ENCODE peak calls at places on chromosomes 13 and 19, in four cellular contexts. D, C, G and I are unnamed samples.

GRCh38 chr13:75870397-75870801 is 234.3 kb downstream of the LMO7 start:
- DNase-seq in D (no peak), C (peak), G (no peak), I (no peak)

GRCh38 chr13:69761581-69761980 is 346.0 kb upstream of the ATXN8OS start:
- DNase-seq in D (no peak), C (no peak), G (no peak), I (no peak)

GRCh38 chr13:99376132-99376531 is 68.9 kb upstream of the GPR183 start:
- DNase-seq in D (no peak), C (no peak), G (no peak), I (no peak)

GRCh38 chr13:74794147-74794546 is 659.9 kb upstream of the KLF12 start:
- DNase-seq in D (no peak), C (no peak), G (no peak), I (no peak)

GRCh38 chr13:45781553-45782326 is 69.8 kb downstream of the SIAH3 start:
- DNase-seq in D (no peak), C (peak), G (no peak), I (no peak)

GRCh38 chr19:8141726-8142524 is 7.5 kb downstream of the FBN3 start:
- DNase-seq in D (no peak), C (no peak), G (no peak), I (no peak)

GRCh38 chr13:58592052-58592451 is 960.5 kb downstream of the PCDH17 start:
- DNase-seq in D (no peak), C (no peak), G (no peak), I (no peak)

GRCh38 chr19:35110974-35111373 is 4.6 kb upstream of the FXYD3 start:
- DNase-seq in D (no peak), C (no peak), G (no peak), I (no peak)

GRCh38 chr13:72886272-72887062 is 104.5 kb downstream of the PIBF1 start:
- DNase-seq in D (no peak), C (no peak), G (no peak), I (no peak)

GRCh38 chr19:37977992-37978391 is 71.0 kb downstream of the SIPA1L3 start:
- DNase-seq in D (no peak), C (no peak), G (peak), I (no peak)

GRCh38 chr19:13629687-13630357 is 123.5 kb upstream of the CACNA1A start:
- DNase-seq in D (no peak), C (peak), G (no peak), I (no peak)